ENCODE peak calls at places on chromosomes 13 and 19, in nine cellular contexts. X, G, U, L, J, F, C, V and H are unnamed samples.

GRCh38 chr19:56273563-56274117 is 1.1 kb downstream of the EDDM13 start:
- DNase-seq in G (no peak), F (peak; percentile 48), X (no peak), J (no peak), U (no peak), C (peak; percentile 43), V (no peak), L (no peak), H (no peak)

GRCh38 chr19:40601061-40601973 is at the start of gene LTBP4:
- DNase-seq in J (no peak), X (peak; percentile 78), L (no peak), C (no peak), V (peak; percentile 84), G (peak; percentile 60), F (peak; percentile 42), U (no peak), H (peak; percentile 62)

GRCh38 chr19:4524808-4525562 is 6.7 kb upstream of the PLIN4 start:
- DNase-seq in J (peak; percentile 95), X (peak; percentile 58), C (peak; percentile 53), V (peak; percentile 71), L (peak; percentile 57), F (no peak), G (peak; percentile 80), U (peak; percentile 50), H (peak; percentile 83)

GRCh38 chr19:23554548-23554947 is 132.5 kb downstream of the ZNF675 start:
- DNase-seq in X (no peak), V (no peak), U (no peak), L (no peak), C (no peak), F (no peak), G (no peak), J (no peak), H (no peak)

GRCh38 chr13:60433505-60433904 is 36.5 kb downstream of the TDRD3 start:
- DNase-seq in U (no peak), F (no peak), G (no peak), X (no peak), J (no peak), V (no peak), L (no peak), C (no peak), H (no peak)

GRCh38 chr19:4284176-4284958 is 5.3 kb downstream of the SHD start:
- DNase-seq in V (no peak), J (peak; percentile 89), X (no peak), G (peak; percentile 98), F (no peak), C (peak; percentile 88), L (peak; percentile 78), U (no peak), H (no peak)

GRCh38 chr13:34364633-34365032 is 546.7 kb downstream of the RFC3 start:
- DNase-seq in X (no peak), L (no peak), U (no peak), F (peak; percentile 51), J (no peak), V (no peak), G (no peak), C (no peak), H (no peak)

GRCh38 chr13:29817604-29818378 is 32.6 kb downstream of the UBL3 start:
- DNase-seq in L (no peak), F (peak; percentile 22), V (no peak), J (no peak), G (no peak), C (no peak), X (no peak), U (no peak), H (no peak)

GRCh38 chr13:101339202-101339601 is 77.1 kb downstream of the NALCN start:
- DNase-seq in L (no peak), G (no peak), X (no peak), C (no peak), V (no peak), J (no peak), F (no peak), U (no peak), H (no peak)

GRCh38 chr13:45798851-45799250 is 52.7 kb downstream of the SIAH3 start:
- DNase-seq in V (no peak), X (no peak), F (no peak), J (no peak), G (no peak), L (no peak), U (no peak), C (no peak), H (no peak)

GRCh38 chr13:36966404-36966803 is 32.7 kb downstream of the ALG5 start:
- DNase-seq in J (no peak), X (no peak), C (no peak), U (no peak), V (no peak), L (no peak), G (no peak), F (no peak), H (no peak)

GRCh38 chr19:14443632-14444216 is 10.6 kb downstream of the PKN1 start:
- DNase-seq in C (no peak), U (no peak), V (no peak), J (no peak), L (no peak), G (no peak), F (no peak), X (no peak), H (no peak)

GRCh38 chr19:34504809-34505291 is 23.3 kb downstream of the WTIP start:
- DNase-seq in J (no peak), F (no peak), V (no peak), U (no peak), X (no peak), L (peak; percentile 1), G (no peak), C (no peak), H (no peak)

GRCh38 chr19:54162241-54162805 is 2.8 kb upstream of the LENG1 start:
- DNase-seq in U (peak; percentile 81), G (peak; percentile 90), V (peak; percentile 93), J (peak; percentile 87), C (peak; percentile 85), L (peak; percentile 88), F (peak; percentile 54), X (peak; percentile 84), H (peak; percentile 90)

GRCh38 chr13:44188257-44188656 is 185.4 kb upstream of the SERP2 start:
- DNase-seq in F (peak; percentile 74), V (no peak), G (no peak), C (peak; percentile 29), U (no peak), J (no peak), L (no peak), X (no peak), H (no peak)

GRCh38 chr19:55258828-55259539 is at the start of gene PPP6R1:
- DNase-seq in F (peak; percentile 100), U (peak; percentile 97), C (peak; percentile 99), V (peak; percentile 98), G (peak; percentile 97), J (peak; percentile 99), X (peak; percentile 98), L (peak; percentile 98), H (peak; percentile 99)

GRCh38 chr19:55261671-55262126 is 2.9 kb upstream of the PPP6R1 start:
- DNase-seq in C (peak; percentile 37), J (peak; percentile 58), G (peak; percentile 77), U (no peak), L (peak; percentile 80), V (no peak), X (no peak), F (no peak), H (no peak)

GRCh38 chr19:55258476-55258827 is 365 bp downstream of the PPP6R1 start:
- DNase-seq in F (no peak), C (no peak), J (no peak), X (peak; percentile 31), U (peak; percentile 32), V (no peak), L (no peak), G (no peak), H (no peak)

GRCh38 chr19:55257461-55258411 is 1.1 kb downstream of the PPP6R1 start:
- DNase-seq in X (no peak), J (peak; percentile 59), U (peak; percentile 39), G (peak; percentile 46), F (no peak), V (no peak), L (peak; percentile 27), C (peak; percentile 40), H (peak; percentile 52)

DNA sequence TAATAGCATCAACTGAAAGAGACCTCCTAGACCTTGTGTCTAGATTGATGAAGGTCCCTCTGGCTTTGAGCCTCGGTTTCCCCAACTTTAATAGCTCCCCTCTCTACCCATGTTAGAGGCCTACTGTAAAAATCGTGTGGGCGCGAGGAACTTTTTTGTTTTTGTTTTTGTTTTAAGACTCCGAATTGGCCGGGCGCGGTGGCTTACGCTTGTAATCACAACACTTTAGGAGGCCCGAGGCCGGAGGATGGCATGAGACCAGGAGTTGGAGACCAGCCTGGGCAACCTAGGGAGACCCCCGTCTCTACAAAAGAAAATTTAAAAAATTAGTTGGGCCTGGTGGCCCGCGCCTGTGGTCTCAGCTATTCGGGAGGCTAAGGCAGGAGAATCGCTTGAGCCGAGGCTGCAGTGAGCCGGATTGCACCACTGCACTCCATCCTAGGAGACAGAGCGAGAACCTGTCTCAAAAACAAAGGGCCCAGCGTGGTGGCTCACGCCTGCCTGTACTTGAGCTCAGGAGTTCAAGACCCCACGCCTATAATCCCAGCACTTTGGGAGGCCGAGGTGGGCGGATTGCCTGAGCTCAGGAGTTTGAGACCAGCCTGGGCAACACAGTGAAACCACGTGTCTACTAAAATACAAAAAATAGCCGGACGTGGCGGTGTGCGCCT is 858 bp upstream of the PPP6R1 start:
- DNase-seq in L (no peak), F (no peak), X (no peak), G (peak; percentile 35), V (peak; percentile 47), J (no peak), C (peak; percentile 39), U (no peak), H (no peak)
- H3K4me1 ChIP-seq in L (peaks cover 25% of the 10 kb centered on the region), F (peaks cover 3% of the 10 kb centered on the region), X (peaks cover 48% of the 10 kb centered on the region), G (peaks cover 17% of the 10 kb centered on the region), V (peaks cover 39% of the 10 kb centered on the region), J (peaks cover 9% of the 10 kb centered on the region), C (peaks cover 7% of the 10 kb centered on the region), U (peaks cover 39% of the 10 kb centered on the region), H (peaks cover 38% of the 10 kb centered on the region)

GRCh38 chr13:40485611-40486517 is 180.6 kb downstream of the FOXO1 start:
- DNase-seq in X (no peak), F (no peak), U (peak; percentile 92), L (no peak), G (no peak), V (no peak), J (no peak), C (no peak), H (no peak)
- H3K27ac ChIP-seq in X (no peak overlapping the region), F (no peak overlapping the region), U (peak overlapping the region; percentile 68), L (no peak overlapping the region), G (no peak overlapping the region), V (no peak overlapping the region), J (no peak overlapping the region), C (no peak overlapping the region), H (no peak overlapping the region)

GRCh38 chr19:6772028-6772865 is at the start of gene VAV1:
- DNase-seq in L (peak; percentile 42), U (peak; percentile 80), F (no peak), X (peak; percentile 58), J (no peak), C (no peak), V (peak; percentile 65), G (peak; percentile 36), H (peak; percentile 72)
- H3K4me3 ChIP-seq in L (peak within 1 kb of the TSS; percentile 23), U (peak within 1 kb of the TSS; percentile 96), F (no peak within 1 kb of the TSS), X (peak within 1 kb of the TSS; percentile 52), J (no peak within 1 kb of the TSS), C (no peak within 1 kb of the TSS), V (peak within 1 kb of the TSS; percentile 39), G (no peak within 1 kb of the TSS), H (peak within 1 kb of the TSS; percentile 46)

DNA sequence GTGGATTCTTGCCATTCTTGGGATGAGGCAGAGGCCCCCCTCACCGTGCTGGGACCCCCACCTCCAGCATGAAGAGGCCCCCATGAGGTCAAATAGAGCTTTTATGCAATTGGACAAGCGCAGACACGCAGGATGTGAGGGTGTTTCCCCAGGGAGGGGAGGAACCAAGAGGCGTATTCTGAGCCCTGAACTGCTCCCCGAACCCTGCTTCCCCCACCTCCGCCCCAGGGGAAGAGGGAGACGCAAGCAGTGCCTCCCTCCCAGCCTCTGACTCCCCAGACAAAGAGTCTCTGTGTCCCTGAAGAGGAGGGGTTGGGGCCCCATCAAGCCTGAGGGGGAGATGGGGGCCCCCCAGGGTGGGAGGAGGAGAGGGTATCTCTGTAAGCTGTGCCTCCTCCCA is 1.3 kb upstream of the RDH8 start:
- DNase-seq in G (no peak), U (no peak), L (no peak), J (no peak), V (peak; percentile 30), F (no peak), C (no peak), X (no peak), H (no peak)
- H3K4me1 ChIP-seq in G (no peaks in the 10 kb centered on the region), U (peaks cover 27% of the 10 kb centered on the region), L (peaks cover 33% of the 10 kb centered on the region), J (peaks cover 4% of the 10 kb centered on the region), V (peaks cover 22% of the 10 kb centered on the region), F (peaks cover 14% of the 10 kb centered on the region), C (no peaks in the 10 kb centered on the region), X (peaks cover 19% of the 10 kb centered on the region), H (no peaks in the 10 kb centered on the region)